ENCODE peak calls at places on chromosomes 13 and 19, in four cellular contexts. S is IMR-90, N is H9, Y is trophoblast cell. I is an unnamed sample. For H3K9me3, the result is how much of the 10 kb centered on the place peaks cover.

GRCh38 chr19:41373993-41374392 is 2.3 kb upstream of the TMEM91 start:
- DNase-seq in Y (peak), S (peak), N (no peak), I (peak)

GRCh38 chr13:106152047-106152446 is 383.4 kb downstream of the EFNB2 start:
- DNase-seq in N (no peak), S (no peak), Y (no peak), I (no peak)

GRCh38 chr19:57560049-57560491 is 407 bp upstream of the ZNF550 start:
- DNase-seq in Y (peak), S (peak), N (no peak), I (no peak)

GRCh38 chr19:34428549-34429285 is 536 bp downstream of the UBA2 start:
- DNase-seq in Y (peak), S (peak), N (no peak), I (peak)

GRCh38 chr13:97225533-97225932 is 3.4 kb downstream of the MBNL2 start:
- DNase-seq in S (no peak), Y (peak), N (no peak), I (no peak)

GRCh38 chr13:24870380-24870760 is 106.4 kb downstream of the RNF17 start:
- DNase-seq in N (no peak), S (no peak), Y (peak), I (no peak)

GRCh38 chr13:103289661-103290060 is 223.4 kb upstream of the SLC10A2 start:
- DNase-seq in S (no peak), Y (no peak), N (no peak), I (no peak)

GRCh38 chr13:105961438-105961837 is 574.0 kb downstream of the EFNB2 start:
- DNase-seq in Y (no peak), S (no peak), N (no peak), I (no peak)

GRCh38 chr19:14977128-14977527 is 2.5 kb downstream of the SLC1A6 start:
- DNase-seq in Y (no peak), N (no peak), S (no peak), I (no peak)

GRCh38 chr13:97235549-97236206 is 13.5 kb downstream of the MBNL2 start:
- DNase-seq in Y (no peak), N (no peak), S (no peak), I (no peak)

GRCh38 chr13:75010941-75011340 is 471.0 kb downstream of the TBC1D4 start:
- DNase-seq in S (no peak), N (no peak), Y (no peak), I (no peak)

GRCh38 chr19:45507864-45508680 is 793 bp downstream of the VASP start:
- DNase-seq in Y (peak), S (no peak), N (peak), I (peak)

GRCh38 chr13:99743079-99743478 is 228.5 kb downstream of the ZIC5 start:
- DNase-seq in Y (no peak), N (no peak), S (no peak), I (no peak)

GRCh38 chr13:48263196-48263595 is 30.2 kb downstream of the ITM2B start:
- DNase-seq in Y (no peak), S (no peak), N (no peak), I (no peak)

GRCh38 chr19:37955986-37956385 is 49.0 kb downstream of the SIPA1L3 start:
- DNase-seq in N (no peak), S (no peak), Y (no peak), I (no peak)

GRCh38 chr19:1618157-1619093 is 13.2 kb upstream of the UQCR11 start:
- DNase-seq in Y (peak), N (peak), S (no peak), I (no peak)

GRCh38 chr13:27250833-27251165 is 559 bp upstream of the RPL21 start:
- DNase-seq in S (no peak), N (no peak), Y (no peak), I (no peak)

GRCh38 chr13:110047511-110047910 is 259.4 kb downstream of the COL4A1 start:
- DNase-seq in Y (peak), N (no peak), S (peak), I (peak)

GRCh38 chr13:58399263-58399662 is 767.7 kb downstream of the PCDH17 start:
- DNase-seq in S (no peak), Y (no peak), N (no peak), I (no peak)

GRCh38 chr19:38617764-38618589 is at the start of gene MAP4K1:
- DNase-seq in N (no peak), Y (no peak), S (no peak), I (no peak)

GRCh38 chr19:49453013-49453756 is at the start of gene ALDH16A1:
- DNase-seq in Y (peak), N (peak), S (peak), I (peak)

GRCh38 chr13:103246581-103247200 is 180.5 kb upstream of the SLC10A2 start:
- DNase-seq in Y (no peak), N (no peak), S (no peak), I (no peak)

GRCh38 chr19:35710784-35711723 is 6.7 kb downstream of the ZBTB32 start:
- DNase-seq in S (no peak), N (no peak), Y (no peak), I (no peak)

GRCh38 chr13:81726037-81726726 is 1385.3 kb upstream of the SPRY2 start:
- DNase-seq in Y (no peak), N (no peak), S (no peak), I (no peak)

GRCh38 chr19:31513841-31514240 is 164.6 kb upstream of the TSHZ3 start:
- DNase-seq in N (no peak), S (no peak), Y (no peak), I (no peak)

GRCh38 chr19:40279761-40280607 is 5.2 kb downstream of the AKT2 start:
- DNase-seq in N (no peak), Y (no peak), S (no peak), I (no peak)

GRCh38 chr13:44116562-44117315 is 237.0 kb downstream of the LACC1 start:
- DNase-seq in N (no peak), Y (no peak), S (peak), I (peak)

GRCh38 chr13:82664183-82664582 is 1218.1 kb downstream of the SLITRK1 start:
- DNase-seq in N (no peak), S (no peak), Y (no peak), I (no peak)

GRCh38 chr13:98965325-98965724 is 12.5 kb downstream of the DOCK9 start:
- DNase-seq in N (no peak), S (no peak), Y (no peak), I (no peak)

GRCh38 chr19:50669319-50670101 is 20.3 kb downstream of the C19orf81 start:
- DNase-seq in Y (peak), N (no peak), S (peak), I (no peak)

GRCh38 chr13:108176685-108177274 is 38.6 kb downstream of the LIG4 start:
- DNase-seq in S (peak), Y (peak), N (no peak), I (peak)

GRCh38 chr19:50315773-50316448 is 13.3 kb downstream of the KCNC3 start:
- DNase-seq in N (peak), S (no peak), Y (no peak), I (no peak)

GRCh38 chr19:1657632-1658445 is 5.4 kb upstream of the TCF3 start:
- DNase-seq in Y (no peak), S (no peak), N (peak), I (no peak)

GRCh38 chr13:64255988-64256387 is 2840.3 kb upstream of the PCDH20 start:
- DNase-seq in N (no peak), S (no peak), Y (no peak), I (no peak)

GRCh38 chr13:99432637-99433542 is 68.4 kb upstream of the TM9SF2 start:
- DNase-seq in N (peak), S (peak), Y (peak), I (peak)

GRCh38 chr19:763869-764268 is 13.0 kb downstream of the MISP start:
- DNase-seq in Y (no peak), S (no peak), N (no peak), I (no peak)

GRCh38 chr19:2494447-2495129 is 18.7 kb downstream of the GADD45B start:
- DNase-seq in S (peak), Y (peak), N (no peak), I (peak)

GRCh38 chr13:80274643-80275042 is 66.3 kb downstream of the SPRY2 start:
- DNase-seq in N (no peak), Y (no peak), S (peak), I (no peak)

GRCh38 chr19:12881172-12881808 is at the start of gene DNASE2:
- DNase-seq in S (peak), N (peak), Y (peak), I (peak)

GRCh38 chr19:9413240-9413954 is 22.0 kb downstream of the ZNF266 start:
- DNase-seq in S (no peak), N (no peak), Y (peak), I (no peak)
- H3K9me3 ChIP-seq in S (half or more), N (half or more), Y (under half), I (half or more)

DNA sequence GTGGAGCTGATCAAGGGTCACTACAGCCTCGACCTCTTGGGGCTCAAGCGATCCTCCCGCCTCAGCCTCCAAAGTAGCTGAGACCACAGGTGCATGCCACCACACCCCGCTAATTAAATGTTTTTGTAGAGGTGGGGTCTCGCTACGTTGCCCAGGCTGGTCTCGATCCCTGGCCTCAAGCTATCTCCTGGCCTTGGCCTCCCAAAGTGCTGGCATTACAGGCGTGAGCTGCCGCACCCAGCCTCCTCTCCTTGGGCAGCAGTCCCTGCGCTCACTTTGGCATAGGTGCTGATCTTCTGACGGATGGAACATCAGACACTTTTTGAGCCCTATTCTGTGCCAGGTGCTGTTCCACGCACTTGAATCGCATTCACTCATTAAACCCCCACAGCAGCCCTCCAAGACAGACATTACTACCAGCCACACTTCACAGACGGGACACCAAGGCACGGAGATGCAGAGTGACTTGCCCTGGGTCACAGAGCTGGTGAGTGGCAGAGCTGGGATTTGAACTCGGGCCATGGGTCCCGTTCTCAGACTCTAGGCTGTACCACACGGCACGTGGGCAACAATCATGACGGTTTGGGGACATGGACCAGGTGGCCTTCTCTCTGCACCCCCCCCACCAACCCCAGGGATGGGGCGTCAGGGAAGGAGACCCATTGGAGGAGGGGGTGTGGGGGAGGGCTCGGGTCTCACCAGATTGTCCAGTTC is 3.2 kb downstream of the MEIS3 start:
- DNase-seq in S (no peak), N (no peak), Y (no peak), I (no peak)
- H3K4ac ChIP-seq in S (no peak), N (no peak), Y (no peak), I (no peak)

DNA sequence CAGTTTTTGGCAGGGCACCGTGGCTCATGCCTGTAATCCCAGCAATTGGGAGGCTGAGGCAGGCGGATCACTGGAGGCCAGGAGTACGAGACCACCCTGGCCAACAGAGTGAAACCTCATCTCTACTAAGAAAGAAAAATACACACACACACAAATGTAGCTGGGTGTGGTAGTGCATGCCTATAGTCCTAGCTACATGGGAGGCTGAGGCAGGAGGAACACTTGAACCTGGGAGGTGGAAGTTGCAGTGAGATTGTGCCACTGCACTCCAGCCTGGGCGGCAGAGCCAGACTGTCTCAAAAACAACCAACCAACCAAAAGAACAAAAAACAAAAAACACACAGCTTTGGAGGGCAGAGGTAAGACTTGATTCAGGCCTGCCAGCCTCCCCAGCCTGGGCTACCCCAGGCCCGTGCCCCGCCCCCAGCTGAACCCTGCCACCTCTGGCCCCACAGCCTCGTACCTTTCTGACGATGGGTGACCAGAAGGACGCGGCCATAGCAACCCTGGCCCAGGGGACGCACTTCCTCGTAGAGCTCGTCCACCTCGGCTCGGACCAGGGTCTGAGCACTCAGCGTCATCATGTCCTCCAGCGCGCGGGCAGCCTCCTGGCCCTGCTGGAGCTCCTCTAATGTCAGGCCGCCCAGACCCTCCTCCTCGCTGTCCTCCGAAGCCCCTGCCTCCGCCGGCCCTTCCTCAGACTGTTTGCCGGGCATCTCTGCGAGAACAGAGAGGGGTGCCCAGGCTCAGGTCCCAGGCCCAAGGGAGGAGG is 1.2 kb downstream of the SBK2 start:
- DNase-seq in S (no peak), N (no peak), Y (peak), I (no peak)
- H4K8ac ChIP-seq in S (no peak), N (no peak), Y (no peak), I (no peak)

GRCh38 chr13:33290421-33290965 is 4.9 kb upstream of the STARD13 start:
- DNase-seq in Y (peak), S (no peak), N (no peak), I (no peak)
- H3K9me3 ChIP-seq in Y (under half), S (under half), N (under half), I (under half)

GRCh38 chr19:8321067-8321759 is at the start of the genes NDUFA7 and RPS28:
- DNase-seq in N (peak), S (peak), Y (peak), I (peak)
- H3K4ac ChIP-seq in N (peak), S (peak), Y (peak), I (peak)

GRCh38 chr19:10543420-10544241 is at the start of gene ATG4D:
- DNase-seq in N (peak), S (peak), Y (peak), I (peak)

GRCh38 chr19:10544753-10545251 is 1.1 kb downstream of the ATG4D start:
- DNase-seq in Y (no peak), S (no peak), N (no peak), I (no peak)

GRCh38 chr19:10543059-10543419 is 665 bp upstream of the ATG4D start:
- DNase-seq in N (no peak), S (no peak), Y (no peak), I (no peak)

GRCh38 chr19:10546817-10547216 is 3.1 kb downstream of the ATG4D start:
- DNase-seq in S (no peak), Y (no peak), N (no peak), I (no peak)

DNA sequence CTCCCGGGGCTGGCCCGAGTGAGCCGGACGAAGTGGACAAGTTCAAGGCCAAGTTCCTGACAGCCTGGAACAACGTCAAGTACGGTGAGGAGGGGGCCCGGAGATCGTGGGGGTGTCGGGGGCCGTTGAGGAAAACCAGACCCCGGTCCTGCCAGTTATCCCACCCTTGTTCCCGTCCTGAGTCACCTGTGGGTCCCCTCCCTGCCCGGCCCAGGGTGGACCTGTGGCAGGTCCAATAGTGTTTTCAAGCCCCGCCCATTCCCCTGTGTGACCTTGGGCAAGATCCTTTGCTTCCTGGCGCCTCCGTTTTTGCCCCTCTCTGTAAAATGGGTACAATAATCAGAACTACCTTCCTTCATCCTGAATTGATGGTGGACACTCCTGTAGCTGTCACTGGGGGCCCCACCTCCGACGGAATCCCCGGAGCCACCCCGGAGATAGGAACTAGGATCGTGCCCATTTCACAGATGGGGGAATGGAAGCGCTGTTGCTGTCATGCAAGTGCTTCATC is 593 bp downstream of the ATG4D start:
- DNase-seq in Y (peak), N (no peak), S (no peak), I (peak)
- H4K8ac ChIP-seq in Y (peak), N (no peak), S (peak), I (peak)